ENCODE peak calls at places on chromosomes 2 and 18, in nine cellular contexts. M is fibroblast of mammary gland, O is left lung, K is HL-60, C is NB4, S is testis, Z is neural progenitor cell, I is fibroblast of lung, Q is A673. L is an unnamed sample.

GRCh38 chr2:46914578-46915230 is 902 bp downstream of the MCFD2 start:
- DNase-seq in M (peak; percentile 11), O (no peak), K (no peak), C (peak; percentile 20), S (no peak), Z (no peak), I (no peak), Q (no peak), L (no peak)

GRCh38 chr2:9178110-9178904 is 28.3 kb upstream of the ASAP2 start:
- DNase-seq in M (peak; percentile 25), O (no peak), K (no peak), C (no peak), S (no peak), Z (no peak), I (peak; percentile 56), Q (no peak), L (no peak)

GRCh38 chr2:39175391-39175790 is 54.5 kb upstream of the SOS1 start:
- DNase-seq in M (no peak), O (no peak), K (no peak), C (no peak), S (no peak), Z (no peak), I (no peak), Q (no peak), L (no peak)

GRCh38 chr2:151771599-151772358 is 37.5 kb upstream of the NEB start:
- DNase-seq in M (peak; percentile 77), O (peak; percentile 46), K (no peak), C (no peak), S (no peak), Z (no peak), I (peak; percentile 67), Q (no peak), L (no peak)

GRCh38 chr2:112920923-112921532 is 10.1 kb downstream of the IL37 start:
- DNase-seq in M (peak; percentile 25), O (no peak), K (no peak), C (no peak), S (no peak), Z (no peak), I (peak; percentile 36), Q (no peak), L (no peak)

GRCh38 chr2:70552501-70553333 is 909 bp downstream of the TGFA start:
- DNase-seq in M (no peak), O (no peak), K (no peak), C (peak; percentile 76), S (no peak), Z (peak; percentile 36), I (no peak), Q (peak; percentile 13), L (no peak)

GRCh38 chr2:71721669-71722068 is 268.3 kb downstream of the DYSF start:
- DNase-seq in M (peak; percentile 30), O (no peak), K (no peak), C (no peak), S (no peak), Z (no peak), I (no peak), Q (no peak), L (no peak)

GRCh38 chr2:126700073-126700581 is 44.2 kb downstream of the GYPC start:
- DNase-seq in M (no peak), O (no peak), K (no peak), C (no peak), S (no peak), Z (no peak), I (peak; percentile 27), Q (peak; percentile 51), L (no peak)

GRCh38 chr2:165471349-165471975 is 2.0 kb downstream of the CSRNP3 start:
- DNase-seq in M (no peak), O (no peak), K (no peak), C (no peak), S (no peak), Z (no peak), I (peak; percentile 57), Q (peak; percentile 86), L (no peak)

GRCh38 chr2:161424179-161424763 is 8.2 kb downstream of the TBR1 start:
- DNase-seq in M (no peak), O (no peak), K (no peak), C (no peak), S (no peak), Z (peak; percentile 22), I (no peak), Q (no peak), L (no peak)

GRCh38 chr2:160353166-160353565 is 140.4 kb downstream of the RBMS1 start:
- DNase-seq in M (no peak), O (no peak), K (no peak), C (peak; percentile 56), S (no peak), Z (no peak), I (no peak), Q (peak; percentile 55), L (peak; percentile 30)

GRCh38 chr18:76265375-76266225 is 229.4 kb downstream of the ZNF516 start:
- DNase-seq in M (peak; percentile 38), O (peak; percentile 60), K (no peak), C (no peak), S (peak; percentile 64), Z (no peak), I (no peak), Q (no peak), L (no peak)
- H3K4me3 ChIP-seq in M (peak overlapping the region; percentile 26), O (peak overlapping the region; percentile 3), K (no peak overlapping the region), C (no peak overlapping the region), S (peak overlapping the region; percentile 9), Z (no peak overlapping the region), I (peak overlapping the region; percentile 44), Q (no peak overlapping the region), L (no peak overlapping the region)

GRCh38 chr2:241296767-241297166 is 18.7 kb downstream of the HDLBP start:
- DNase-seq in M (no peak), O (no peak), K (no peak), C (no peak), S (no peak), Z (no peak), I (no peak), Q (no peak), L (no peak)

GRCh38 chr2:241300000-241300399 is 15.5 kb downstream of the HDLBP start:
- DNase-seq in M (no peak), O (no peak), K (no peak), C (no peak), S (no peak), Z (no peak), I (no peak), Q (no peak), L (no peak)

GRCh38 chr2:241302083-241302482 is 13.4 kb downstream of the HDLBP start:
- DNase-seq in M (no peak), O (no peak), K (no peak), C (no peak), S (no peak), Z (no peak), I (no peak), Q (no peak), L (no peak)

GRCh38 chr2:241295326-241296095 is 20.0 kb downstream of the HDLBP start:
- DNase-seq in M (peak; percentile 46), O (no peak), K (no peak), C (no peak), S (no peak), Z (no peak), I (no peak), Q (no peak), L (no peak)

DNA sequence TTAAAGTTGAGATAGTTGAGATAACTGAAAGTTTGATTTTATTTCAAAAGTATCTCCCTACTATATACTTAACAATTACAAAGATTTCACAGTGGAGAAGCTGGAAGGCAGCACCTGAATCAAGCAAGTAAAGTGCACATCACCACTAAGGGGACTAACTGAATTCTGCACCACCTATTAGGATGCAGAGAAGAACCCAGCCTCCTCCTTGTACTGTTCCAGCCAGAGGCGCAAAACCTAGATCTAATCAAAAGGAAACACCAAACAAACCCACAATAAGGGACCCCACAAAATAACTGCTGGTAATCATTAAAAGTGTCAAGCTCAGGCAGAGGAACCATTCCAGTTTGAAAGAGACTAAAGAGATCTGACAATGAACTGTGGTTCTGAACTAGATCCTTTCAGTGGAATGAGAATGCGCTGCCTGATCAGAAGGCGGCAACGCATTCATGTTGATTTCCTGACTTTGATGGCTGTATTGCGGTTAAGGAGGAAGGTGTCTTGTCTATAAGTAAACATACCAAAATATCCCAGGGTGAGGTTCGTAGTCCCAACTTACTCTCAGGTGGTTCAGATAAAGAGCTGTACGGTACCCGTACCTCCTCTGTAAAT is 16.8 kb downstream of the HDLBP start:
- DNase-seq in M (no peak), O (no peak), K (no peak), C (no peak), S (no peak), Z (no peak), I (no peak), Q (no peak), L (no peak)
- TF ChIP-seq CTCF in M (no peak), O (no peak), K (no peak), C (no peak), S (no peak), Z (no peak), I (no peak), Q (no peak), L (no peak)

DNA sequence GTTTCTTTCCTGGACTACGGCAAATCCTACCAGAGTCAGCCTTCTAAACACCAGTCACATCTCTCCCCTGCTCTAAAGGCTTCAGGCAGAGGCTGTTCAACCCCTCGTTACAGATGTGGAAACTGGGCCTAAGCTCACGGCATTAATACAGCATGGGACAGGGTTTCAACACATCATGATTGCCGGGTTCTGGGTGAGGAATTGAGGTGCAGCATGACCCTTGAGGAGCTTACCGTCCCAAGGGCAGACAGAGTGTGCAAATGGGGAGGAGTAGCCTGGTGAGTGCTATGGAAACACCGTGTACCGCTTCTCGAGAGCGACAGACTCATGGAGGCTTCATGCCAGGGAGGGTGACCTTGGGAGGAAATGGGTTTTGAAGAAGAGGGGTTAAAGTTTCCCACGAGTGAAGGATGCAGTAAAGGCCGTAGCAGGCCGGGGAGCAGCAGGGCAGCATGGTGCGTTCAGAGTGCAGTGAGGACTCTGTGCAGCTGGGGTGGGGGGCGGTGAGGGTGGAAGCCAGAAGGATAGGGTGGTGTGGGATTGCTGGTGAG is 51.1 kb downstream of the TGOLN2 start:
- DNase-seq in M (no peak), O (no peak), K (no peak), C (no peak), S (no peak), Z (no peak), I (no peak), Q (no peak), L (no peak)
- H3K4me3 ChIP-seq in M (no peak overlapping the region), O (no peak overlapping the region), K (no peak overlapping the region), C (no peak overlapping the region), S (no peak overlapping the region), Z (no peak overlapping the region), I (peak overlapping the region; percentile 42), Q (no peak overlapping the region), L (no peak overlapping the region)

GRCh38 chr2:219996366-219996765 is 368.9 kb downstream of the SLC4A3 start:
- DNase-seq in M (no peak), O (no peak), K (no peak), C (no peak), S (no peak), Z (no peak), I (no peak), Q (no peak), L (no peak)

GRCh38 chr2:219998714-219999227 is 371.3 kb downstream of the SLC4A3 start:
- DNase-seq in M (no peak), O (no peak), K (no peak), C (peak; percentile 13), S (no peak), Z (no peak), I (no peak), Q (no peak), L (no peak)

GRCh38 chr2:220000080-220000479 is 372.6 kb downstream of the SLC4A3 start:
- DNase-seq in M (no peak), O (no peak), K (no peak), C (no peak), S (peak; percentile 50), Z (no peak), I (no peak), Q (no peak), L (no peak)

GRCh38 chr2:219997341-219997851 is 370.0 kb downstream of the SLC4A3 start:
- DNase-seq in M (peak; percentile 52), O (no peak), K (no peak), C (peak; percentile 63), S (peak; percentile 88), Z (peak; percentile 72), I (peak; percentile 58), Q (peak; percentile 89), L (no peak)

GRCh38 chr2:219998099-219998498 is 370.7 kb downstream of the SLC4A3 start:
- DNase-seq in M (peak; percentile 57), O (no peak), K (no peak), C (no peak), S (no peak), Z (no peak), I (no peak), Q (peak; percentile 90), L (no peak)
- TF ChIP-seq CTCF in M (peak; percentile 38), O (no peak), K (no peak), C (no peak), S (no peak), Z (peak; percentile 22), I (no peak), Q (peak; percentile 64), L (peak; percentile 30)